ENCODE peak calls at places on chromosome 13, in five cellular contexts. One of them, this sample, is unnamed.

GRCh38 chr13:56528040-56528760 is 612.5 kb upstream of the PRR20A start:
- DNase-seq in left ventricle myocardium inferior: no peak
- DNase-seq in kidney epithelial cell: no peak
- DNase-seq in kidney: no peak
- DNase-seq in AG04449: no peak
- DNase-seq in this sample: no peak

GRCh38 chr13:29907670-29908069 is 57.3 kb upstream of the UBL3 start:
- DNase-seq in AG04449: no peak
- DNase-seq in kidney epithelial cell: no peak
- DNase-seq in left ventricle myocardium inferior: no peak
- DNase-seq in kidney: no peak
- DNase-seq in this sample: no peak

GRCh38 chr13:30418075-30418715 is 4.1 kb upstream of the UBE2L5 start:
- DNase-seq in kidney: no peak
- DNase-seq in left ventricle myocardium inferior: no peak
- DNase-seq in AG04449: no peak
- DNase-seq in kidney epithelial cell: no peak
- DNase-seq in this sample: no peak

GRCh38 chr13:69474286-69474685 is 633.3 kb upstream of the ATXN8OS start:
- DNase-seq in left ventricle myocardium inferior: no peak
- DNase-seq in kidney epithelial cell: no peak
- DNase-seq in AG04449: no peak
- DNase-seq in kidney: no peak
- DNase-seq in this sample: no peak

GRCh38 chr13:68748038-68748437 is 1359.6 kb upstream of the ATXN8OS start:
- DNase-seq in kidney: no peak
- DNase-seq in AG04449: no peak
- DNase-seq in left ventricle myocardium inferior: no peak
- DNase-seq in kidney epithelial cell: peak; percentile 29
- DNase-seq in this sample: no peak

GRCh38 chr13:32262165-32262564 is 53.0 kb downstream of the ZAR1L start:
- DNase-seq in kidney epithelial cell: no peak
- DNase-seq in left ventricle myocardium inferior: no peak
- DNase-seq in AG04449: no peak
- DNase-seq in kidney: no peak
- DNase-seq in this sample: no peak

GRCh38 chr13:28140433-28141125 is 2.2 kb downstream of the PAN3 start:
- DNase-seq in kidney epithelial cell: no peak
- DNase-seq in AG04449: no peak
- DNase-seq in left ventricle myocardium inferior: no peak
- DNase-seq in kidney: no peak
- DNase-seq in this sample: no peak

GRCh38 chr13:108227651-108228272 is 9.6 kb downstream of the ABHD13 start:
- DNase-seq in left ventricle myocardium inferior: no peak
- DNase-seq in kidney: no peak
- DNase-seq in kidney epithelial cell: no peak
- DNase-seq in AG04449: no peak
- DNase-seq in this sample: no peak

GRCh38 chr13:99256709-99257108 is 1.5 kb downstream of the GPR18 start:
- DNase-seq in AG04449: no peak
- DNase-seq in kidney: no peak
- DNase-seq in kidney epithelial cell: no peak
- DNase-seq in left ventricle myocardium inferior: no peak
- DNase-seq in this sample: no peak

GRCh38 chr13:28337196-28338045 is 157.5 kb downstream of the FLT1 start:
- DNase-seq in kidney: no peak
- DNase-seq in AG04449: peak; percentile 73
- DNase-seq in left ventricle myocardium inferior: no peak
- DNase-seq in kidney epithelial cell: no peak
- DNase-seq in this sample: no peak

GRCh38 chr13:77516342-77516789 is 19.1 kb upstream of the SCEL start:
- DNase-seq in kidney: peak; percentile 69
- DNase-seq in AG04449: no peak
- DNase-seq in kidney epithelial cell: peak; percentile 95
- DNase-seq in left ventricle myocardium inferior: no peak
- DNase-seq in this sample: no peak

GRCh38 chr13:24716446-24716845 is 36.2 kb downstream of the ATP12A start:
- DNase-seq in kidney epithelial cell: no peak
- DNase-seq in kidney: no peak
- DNase-seq in left ventricle myocardium inferior: no peak
- DNase-seq in AG04449: no peak
- DNase-seq in this sample: no peak

GRCh38 chr13:64371045-64371444 is 2859.1 kb downstream of the PCDH9 start:
- DNase-seq in kidney epithelial cell: peak; percentile 42
- DNase-seq in kidney: no peak
- DNase-seq in AG04449: no peak
- DNase-seq in left ventricle myocardium inferior: no peak
- DNase-seq in this sample: no peak

GRCh38 chr13:47829684-47830083 is 171.4 kb downstream of the SUCLA2 start:
- DNase-seq in kidney: no peak
- DNase-seq in left ventricle myocardium inferior: no peak
- DNase-seq in kidney epithelial cell: no peak
- DNase-seq in AG04449: peak; percentile 37
- DNase-seq in this sample: no peak

GRCh38 chr13:81048026-81048461 is 707.1 kb upstream of the SPRY2 start:
- DNase-seq in left ventricle myocardium inferior: no peak
- DNase-seq in kidney: no peak
- DNase-seq in AG04449: no peak
- DNase-seq in kidney epithelial cell: no peak
- DNase-seq in this sample: no peak

GRCh38 chr13:26996965-26997752 is 174.5 kb downstream of the USP12 start:
- DNase-seq in AG04449: no peak
- DNase-seq in kidney: no peak
- DNase-seq in left ventricle myocardium inferior: no peak
- DNase-seq in kidney epithelial cell: no peak
- DNase-seq in this sample: peak; percentile 3

GRCh38 chr13:87779451-87779850 is 108.3 kb downstream of the SLITRK5 start:
- DNase-seq in kidney: no peak
- DNase-seq in AG04449: no peak
- DNase-seq in kidney epithelial cell: no peak
- DNase-seq in left ventricle myocardium inferior: no peak
- DNase-seq in this sample: no peak

GRCh38 chr13:87778128-87778527 is 107.0 kb downstream of the SLITRK5 start:
- DNase-seq in kidney: no peak
- DNase-seq in kidney epithelial cell: no peak
- DNase-seq in AG04449: no peak
- DNase-seq in left ventricle myocardium inferior: no peak
- DNase-seq in this sample: no peak

DNA sequence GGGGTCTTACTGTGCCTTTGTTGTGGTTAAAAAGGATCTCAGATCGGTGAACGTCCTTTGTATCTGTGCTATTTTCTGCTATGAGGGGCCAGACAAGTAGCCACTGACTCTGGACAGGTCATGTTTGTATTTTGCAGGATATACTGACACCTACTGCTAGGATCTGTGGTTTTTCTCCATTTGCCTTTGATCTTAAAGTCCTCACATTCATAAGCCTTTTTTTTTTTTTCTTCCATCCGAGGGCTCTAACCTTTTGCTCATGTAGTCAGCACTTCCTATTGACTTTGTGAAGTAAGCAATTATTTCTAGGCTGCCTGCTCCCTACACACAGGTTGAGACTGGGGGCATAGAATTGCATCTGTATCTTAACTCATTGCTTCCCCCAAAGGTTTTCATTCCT is 106.2 kb downstream of the SLITRK5 start:
- DNase-seq in left ventricle myocardium inferior: no peak
- DNase-seq in kidney: no peak
- DNase-seq in kidney epithelial cell: no peak
- DNase-seq in AG04449: no peak
- DNase-seq in this sample: no peak
- TF ChIP-seq CTCF in left ventricle myocardium inferior: no peak
- TF ChIP-seq CTCF in kidney: no peak
- TF ChIP-seq CTCF in kidney epithelial cell: no peak
- TF ChIP-seq CTCF in AG04449: no peak
- TF ChIP-seq CTCF in this sample: no peak

GRCh38 chr13:45468676-45469075 is 3.9 kb downstream of the COG3 start:
- DNase-seq in kidney epithelial cell: no peak
- DNase-seq in AG04449: no peak
- DNase-seq in left ventricle myocardium inferior: no peak
- DNase-seq in kidney: no peak
- DNase-seq in this sample: no peak

GRCh38 chr13:45466359-45466758 is 1.6 kb downstream of the COG3 start:
- DNase-seq in AG04449: no peak
- DNase-seq in kidney: no peak
- DNase-seq in kidney epithelial cell: no peak
- DNase-seq in left ventricle myocardium inferior: no peak
- DNase-seq in this sample: no peak

GRCh38 chr13:45464687-45465453 is at the start of gene COG3:
- DNase-seq in kidney epithelial cell: peak; percentile 94
- DNase-seq in AG04449: peak; percentile 93
- DNase-seq in kidney: peak; percentile 98
- DNase-seq in left ventricle myocardium inferior: peak; percentile 94
- DNase-seq in this sample: peak; percentile 93

GRCh38 chr13:45464141-45464686 is 525 bp upstream of the COG3 start:
- DNase-seq in AG04449: no peak
- DNase-seq in kidney: no peak
- DNase-seq in kidney epithelial cell: no peak
- DNase-seq in left ventricle myocardium inferior: no peak
- DNase-seq in this sample: no peak
- TF ChIP-seq CTCF in AG04449: no peak
- TF ChIP-seq CTCF in kidney: peak; percentile 26
- TF ChIP-seq CTCF in kidney epithelial cell: peak; percentile 24
- TF ChIP-seq CTCF in left ventricle myocardium inferior: peak; percentile 64
- TF ChIP-seq CTCF in this sample: no peak

GRCh38 chr13:23563085-23563484 is 7.1 kb upstream of the TNFRSF19 start:
- DNase-seq in kidney epithelial cell: no peak
- DNase-seq in kidney: no peak
- DNase-seq in AG04449: no peak
- DNase-seq in left ventricle myocardium inferior: no peak
- DNase-seq in this sample: no peak

GRCh38 chr13:23570099-23570926 is at the start of gene TNFRSF19:
- DNase-seq in kidney: no peak
- DNase-seq in left ventricle myocardium inferior: peak; percentile 45
- DNase-seq in AG04449: peak; percentile 64
- DNase-seq in kidney epithelial cell: peak; percentile 69
- DNase-seq in this sample: no peak

GRCh38 chr13:23570931-23571330 is 719 bp downstream of the TNFRSF19 start:
- DNase-seq in left ventricle myocardium inferior: no peak
- DNase-seq in kidney: no peak
- DNase-seq in kidney epithelial cell: no peak
- DNase-seq in AG04449: no peak
- DNase-seq in this sample: no peak

GRCh38 chr13:23572836-23573235 is 2.6 kb downstream of the TNFRSF19 start:
- DNase-seq in kidney epithelial cell: no peak
- DNase-seq in kidney: no peak
- DNase-seq in AG04449: no peak
- DNase-seq in left ventricle myocardium inferior: no peak
- DNase-seq in this sample: no peak

DNA sequence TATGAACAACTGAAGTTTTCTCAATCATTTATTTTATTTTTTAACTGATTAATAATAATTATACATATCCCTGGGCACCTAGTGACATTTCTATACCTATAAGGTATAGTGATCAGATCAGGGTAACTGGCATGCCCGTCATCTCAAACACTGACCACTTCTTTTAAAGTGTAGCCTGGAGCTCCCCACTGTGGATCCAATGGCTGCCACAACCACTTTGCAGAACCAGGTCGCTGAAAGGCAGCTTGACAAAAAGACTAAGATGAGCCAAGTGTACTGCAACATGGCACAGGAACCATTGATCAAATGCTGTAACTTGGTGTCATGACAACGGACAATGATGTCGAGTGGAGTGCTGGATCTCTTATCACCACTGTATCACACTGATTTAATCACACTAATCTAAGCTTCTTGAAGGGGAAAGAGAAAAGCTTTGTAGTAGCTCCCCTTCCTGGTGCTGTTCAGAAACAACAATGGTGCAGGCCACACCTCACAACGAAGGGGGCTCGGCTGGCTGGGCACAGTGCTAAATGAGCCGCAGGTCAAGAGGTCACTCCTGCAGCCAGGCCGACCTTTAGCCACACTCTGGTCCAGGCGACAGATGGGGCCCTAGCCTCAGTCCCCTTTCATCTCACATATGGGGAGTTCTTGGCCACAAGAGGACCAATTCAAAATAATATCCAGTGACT is 2.3 kb upstream of the TNFRSF19 start:
- DNase-seq in AG04449: no peak
- DNase-seq in kidney epithelial cell: no peak
- DNase-seq in left ventricle myocardium inferior: no peak
- DNase-seq in kidney: no peak
- DNase-seq in this sample: no peak
- TF ChIP-seq CTCF in AG04449: no peak
- TF ChIP-seq CTCF in kidney epithelial cell: no peak
- TF ChIP-seq CTCF in left ventricle myocardium inferior: peak; percentile 45
- TF ChIP-seq CTCF in kidney: no peak
- TF ChIP-seq CTCF in this sample: no peak

DNA sequence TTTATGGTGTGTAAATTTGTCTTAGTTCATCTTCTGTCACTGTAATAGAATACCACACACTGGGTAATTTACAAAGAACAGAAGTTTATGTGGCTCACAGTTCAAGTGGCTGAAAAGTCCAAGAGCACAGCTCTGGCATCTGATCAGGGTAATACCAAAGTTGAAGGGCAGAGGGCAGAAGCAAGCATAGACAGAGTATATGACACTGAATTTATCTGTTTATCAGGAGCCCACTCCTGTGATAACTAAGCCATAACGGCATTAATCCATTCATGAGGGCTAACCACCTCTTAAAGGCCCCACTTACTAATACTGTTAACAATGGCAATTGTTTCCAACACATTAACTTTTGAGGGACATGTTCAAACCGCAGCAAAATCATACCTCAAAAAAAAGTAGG is 4.0 kb upstream of the RFXAP start:
- DNase-seq in left ventricle myocardium inferior: no peak
- DNase-seq in AG04449: no peak
- DNase-seq in kidney epithelial cell: no peak
- DNase-seq in kidney: no peak
- DNase-seq in this sample: no peak
- TF ChIP-seq CTCF in left ventricle myocardium inferior: peak; percentile 13
- TF ChIP-seq CTCF in AG04449: no peak
- TF ChIP-seq CTCF in kidney epithelial cell: peak; percentile 23
- TF ChIP-seq CTCF in kidney: no peak
- TF ChIP-seq CTCF in this sample: peak; percentile 61